ENCODE peak calls at places on chromosomes 3 and 15, in six cellular contexts. One of them, this sample, is unnamed.

GRCh38 chr3:175346573-175347356 is 487.6 kb downstream of the NAALADL2 start:
- DNase-seq in CD8-positive, alpha-beta T cell: no peak
- DNase-seq in mammary epithelial cell: peak
- DNase-seq in sigmoid colon: peak
- DNase-seq in SK-N-SH: no peak
- DNase-seq in AG04449: peak
- DNase-seq in this sample: peak

GRCh38 chr3:16069149-16069922 is 105.1 kb upstream of the GALNT15 start:
- DNase-seq in mammary epithelial cell: peak
- DNase-seq in AG04449: peak
- DNase-seq in CD8-positive, alpha-beta T cell: no peak
- DNase-seq in sigmoid colon: no peak
- DNase-seq in SK-N-SH: no peak
- DNase-seq in this sample: no peak

GRCh38 chr3:27914199-27914598 is 192.1 kb upstream of the EOMES start:
- DNase-seq in mammary epithelial cell: peak
- DNase-seq in AG04449: no peak
- DNase-seq in SK-N-SH: peak
- DNase-seq in CD8-positive, alpha-beta T cell: no peak
- DNase-seq in sigmoid colon: no peak
- DNase-seq in this sample: peak

GRCh38 chr3:816605-817004 is 276.2 kb upstream of the CNTN6 start:
- DNase-seq in AG04449: no peak
- DNase-seq in SK-N-SH: no peak
- DNase-seq in mammary epithelial cell: no peak
- DNase-seq in sigmoid colon: no peak
- DNase-seq in CD8-positive, alpha-beta T cell: no peak
- DNase-seq in this sample: no peak

GRCh38 chr3:64266065-64266874 is 41.0 kb upstream of the PRICKLE2 start:
- DNase-seq in SK-N-SH: no peak
- DNase-seq in sigmoid colon: peak
- DNase-seq in AG04449: peak
- DNase-seq in mammary epithelial cell: peak
- DNase-seq in CD8-positive, alpha-beta T cell: no peak
- DNase-seq in this sample: no peak

GRCh38 chr3:24490151-24490550 is 4.5 kb downstream of the THRB start:
- DNase-seq in CD8-positive, alpha-beta T cell: no peak
- DNase-seq in AG04449: no peak
- DNase-seq in SK-N-SH: no peak
- DNase-seq in mammary epithelial cell: no peak
- DNase-seq in sigmoid colon: no peak
- DNase-seq in this sample: no peak

GRCh38 chr3:100754563-100755334 is 45.5 kb downstream of the TFG start:
- DNase-seq in mammary epithelial cell: no peak
- DNase-seq in SK-N-SH: peak
- DNase-seq in sigmoid colon: no peak
- DNase-seq in CD8-positive, alpha-beta T cell: no peak
- DNase-seq in AG04449: no peak
- DNase-seq in this sample: no peak

GRCh38 chr3:33803252-33803651 is 4.8 kb downstream of the PDCD6IP start:
- DNase-seq in AG04449: no peak
- DNase-seq in CD8-positive, alpha-beta T cell: no peak
- DNase-seq in SK-N-SH: no peak
- DNase-seq in sigmoid colon: no peak
- DNase-seq in mammary epithelial cell: no peak
- DNase-seq in this sample: no peak

GRCh38 chr3:143283432-143284128 is 164.0 kb downstream of the CHST2 start:
- DNase-seq in sigmoid colon: no peak
- DNase-seq in mammary epithelial cell: peak
- DNase-seq in SK-N-SH: no peak
- DNase-seq in AG04449: no peak
- DNase-seq in CD8-positive, alpha-beta T cell: no peak
- DNase-seq in this sample: no peak

GRCh38 chr15:89490081-89490480 is 6.3 kb downstream of the RHCG start:
- DNase-seq in mammary epithelial cell: no peak
- DNase-seq in SK-N-SH: no peak
- DNase-seq in sigmoid colon: no peak
- DNase-seq in AG04449: no peak
- DNase-seq in CD8-positive, alpha-beta T cell: no peak
- DNase-seq in this sample: no peak

GRCh38 chr3:158771577-158771976 is 30.3 kb upstream of the MFSD1 start:
- DNase-seq in mammary epithelial cell: no peak
- DNase-seq in sigmoid colon: no peak
- DNase-seq in CD8-positive, alpha-beta T cell: no peak
- DNase-seq in AG04449: no peak
- DNase-seq in SK-N-SH: no peak
- DNase-seq in this sample: no peak

GRCh38 chr3:136152176-136152843 is 43.8 kb downstream of the MSL2 start:
- DNase-seq in SK-N-SH: no peak
- DNase-seq in sigmoid colon: no peak
- DNase-seq in AG04449: no peak
- DNase-seq in mammary epithelial cell: no peak
- DNase-seq in CD8-positive, alpha-beta T cell: no peak
- DNase-seq in this sample: no peak

GRCh38 chr3:140092883-140093536 is 158.0 kb downstream of the CLSTN2 start:
- DNase-seq in sigmoid colon: no peak
- DNase-seq in AG04449: no peak
- DNase-seq in SK-N-SH: peak
- DNase-seq in mammary epithelial cell: no peak
- DNase-seq in CD8-positive, alpha-beta T cell: no peak
- DNase-seq in this sample: no peak

GRCh38 chr3:178750639-178751038 is 214.4 kb downstream of the KCNMB2 start:
- DNase-seq in AG04449: no peak
- DNase-seq in CD8-positive, alpha-beta T cell: no peak
- DNase-seq in sigmoid colon: no peak
- DNase-seq in SK-N-SH: no peak
- DNase-seq in mammary epithelial cell: no peak
- DNase-seq in this sample: no peak

GRCh38 chr3:12316721-12317351 is 28.0 kb downstream of the PPARG start:
- DNase-seq in mammary epithelial cell: no peak
- DNase-seq in AG04449: no peak
- DNase-seq in CD8-positive, alpha-beta T cell: no peak
- DNase-seq in sigmoid colon: no peak
- DNase-seq in SK-N-SH: no peak
- DNase-seq in this sample: no peak

GRCh38 chr3:177356113-177356512 is 158.8 kb upstream of the TBL1XR1 start:
- DNase-seq in mammary epithelial cell: no peak
- DNase-seq in AG04449: no peak
- DNase-seq in SK-N-SH: no peak
- DNase-seq in CD8-positive, alpha-beta T cell: no peak
- DNase-seq in sigmoid colon: no peak
- DNase-seq in this sample: no peak

GRCh38 chr15:74382004-74382816 is 14.8 kb upstream of the CYP11A1 start:
- DNase-seq in SK-N-SH: peak
- DNase-seq in mammary epithelial cell: peak
- DNase-seq in CD8-positive, alpha-beta T cell: peak
- DNase-seq in sigmoid colon: peak
- DNase-seq in AG04449: no peak
- DNase-seq in this sample: peak

GRCh38 chr15:48324949-48325348 is 6.3 kb upstream of the DUT start:
- DNase-seq in mammary epithelial cell: no peak
- DNase-seq in AG04449: no peak
- DNase-seq in CD8-positive, alpha-beta T cell: no peak
- DNase-seq in sigmoid colon: no peak
- DNase-seq in SK-N-SH: no peak
- DNase-seq in this sample: no peak

GRCh38 chr15:47293763-47294162 is 423.5 kb upstream of the SEMA6D start:
- DNase-seq in sigmoid colon: peak
- DNase-seq in AG04449: peak
- DNase-seq in mammary epithelial cell: peak
- DNase-seq in SK-N-SH: no peak
- DNase-seq in CD8-positive, alpha-beta T cell: no peak
- DNase-seq in this sample: peak

GRCh38 chr3:7015683-7016440 is 154.9 kb downstream of the GRM7 start:
- DNase-seq in AG04449: no peak
- DNase-seq in CD8-positive, alpha-beta T cell: no peak
- DNase-seq in mammary epithelial cell: no peak
- DNase-seq in sigmoid colon: no peak
- DNase-seq in SK-N-SH: no peak
- DNase-seq in this sample: no peak

GRCh38 chr3:1087066-1087555 is 5.7 kb upstream of the CNTN6 start:
- DNase-seq in AG04449: peak
- DNase-seq in CD8-positive, alpha-beta T cell: no peak
- DNase-seq in mammary epithelial cell: peak
- DNase-seq in SK-N-SH: no peak
- DNase-seq in sigmoid colon: no peak
- DNase-seq in this sample: peak

GRCh38 chr15:56582785-56583184 is 117.8 kb upstream of the MNS1 start:
- DNase-seq in SK-N-SH: no peak
- DNase-seq in AG04449: no peak
- DNase-seq in sigmoid colon: no peak
- DNase-seq in mammary epithelial cell: peak
- DNase-seq in CD8-positive, alpha-beta T cell: no peak
- DNase-seq in this sample: no peak

GRCh38 chr15:98740963-98741362 is 92.6 kb downstream of the IGF1R start:
- DNase-seq in AG04449: no peak
- DNase-seq in sigmoid colon: no peak
- DNase-seq in mammary epithelial cell: no peak
- DNase-seq in CD8-positive, alpha-beta T cell: no peak
- DNase-seq in SK-N-SH: no peak
- DNase-seq in this sample: no peak

GRCh38 chr3:33027091-33027490 is 69.9 kb downstream of the GLB1 start:
- DNase-seq in AG04449: no peak
- DNase-seq in CD8-positive, alpha-beta T cell: no peak
- DNase-seq in sigmoid colon: no peak
- DNase-seq in mammary epithelial cell: no peak
- DNase-seq in SK-N-SH: no peak
- DNase-seq in this sample: no peak

DNA sequence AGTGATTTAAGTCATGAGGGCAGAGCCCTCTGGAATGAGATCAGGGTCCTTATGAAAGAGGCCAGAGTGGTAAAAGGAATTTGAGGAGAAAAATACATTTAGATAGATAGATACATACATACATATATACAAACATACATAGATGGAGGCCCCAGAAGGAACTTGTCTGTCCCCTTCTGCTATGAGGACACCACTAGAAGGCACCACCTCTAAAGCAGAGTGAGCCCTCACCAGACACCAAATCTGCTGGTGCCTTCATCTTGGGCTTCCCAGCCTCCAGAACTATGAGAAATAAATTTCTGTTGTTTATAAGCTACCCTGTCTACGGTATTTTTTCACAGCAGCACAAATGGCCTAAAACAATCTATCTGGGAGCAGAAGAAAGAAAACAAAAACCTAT is 7.9 kb downstream of the TBC1D2B start:
- DNase-seq in AG04449: no peak
- DNase-seq in CD8-positive, alpha-beta T cell: no peak
- DNase-seq in mammary epithelial cell: no peak
- DNase-seq in SK-N-SH: no peak
- DNase-seq in sigmoid colon: no peak
- DNase-seq in this sample: no peak
- H3K4me3 ChIP-seq in AG04449: no peak
- H3K4me3 ChIP-seq in CD8-positive, alpha-beta T cell: peak
- H3K4me3 ChIP-seq in mammary epithelial cell: no peak
- H3K4me3 ChIP-seq in SK-N-SH: no peak
- H3K4me3 ChIP-seq in sigmoid colon: no peak
- H3K4me3 ChIP-seq in this sample: no peak

GRCh38 chr3:185157347-185157746 is 4.5 kb upstream of the C3orf70 start:
- DNase-seq in sigmoid colon: no peak
- DNase-seq in mammary epithelial cell: no peak
- DNase-seq in SK-N-SH: no peak
- DNase-seq in CD8-positive, alpha-beta T cell: no peak
- DNase-seq in AG04449: no peak
- DNase-seq in this sample: no peak

GRCh38 chr3:185161761-185162160 is 8.9 kb upstream of the C3orf70 start:
- DNase-seq in SK-N-SH: no peak
- DNase-seq in mammary epithelial cell: no peak
- DNase-seq in AG04449: no peak
- DNase-seq in sigmoid colon: no peak
- DNase-seq in CD8-positive, alpha-beta T cell: no peak
- DNase-seq in this sample: no peak

GRCh38 chr3:185164428-185165217 is 11.8 kb upstream of the C3orf70 start:
- DNase-seq in SK-N-SH: no peak
- DNase-seq in CD8-positive, alpha-beta T cell: no peak
- DNase-seq in sigmoid colon: no peak
- DNase-seq in mammary epithelial cell: no peak
- DNase-seq in AG04449: no peak
- DNase-seq in this sample: no peak

GRCh38 chr3:185162634-185163033 is 9.8 kb upstream of the C3orf70 start:
- DNase-seq in mammary epithelial cell: no peak
- DNase-seq in SK-N-SH: no peak
- DNase-seq in CD8-positive, alpha-beta T cell: no peak
- DNase-seq in sigmoid colon: no peak
- DNase-seq in AG04449: no peak
- DNase-seq in this sample: no peak
- TF ChIP-seq CTCF in mammary epithelial cell: no peak
- TF ChIP-seq CTCF in SK-N-SH: no peak
- TF ChIP-seq CTCF in CD8-positive, alpha-beta T cell: no peak
- TF ChIP-seq CTCF in sigmoid colon: no peak
- TF ChIP-seq CTCF in AG04449: no peak
- TF ChIP-seq CTCF in this sample: no peak

GRCh38 chr3:97686258-97686657 is 78.3 kb upstream of the ARL6 start:
- DNase-seq in CD8-positive, alpha-beta T cell: no peak
- DNase-seq in mammary epithelial cell: no peak
- DNase-seq in SK-N-SH: no peak
- DNase-seq in sigmoid colon: no peak
- DNase-seq in AG04449: no peak
- DNase-seq in this sample: no peak

GRCh38 chr3:97680210-97680609 is 84.3 kb upstream of the ARL6 start:
- DNase-seq in SK-N-SH: no peak
- DNase-seq in AG04449: no peak
- DNase-seq in CD8-positive, alpha-beta T cell: no peak
- DNase-seq in sigmoid colon: no peak
- DNase-seq in mammary epithelial cell: peak
- DNase-seq in this sample: no peak

GRCh38 chr3:97687734-97688133 is 76.8 kb upstream of the ARL6 start:
- DNase-seq in sigmoid colon: no peak
- DNase-seq in AG04449: no peak
- DNase-seq in SK-N-SH: no peak
- DNase-seq in CD8-positive, alpha-beta T cell: no peak
- DNase-seq in mammary epithelial cell: peak
- DNase-seq in this sample: no peak

GRCh38 chr3:97680696-97681095 is 83.9 kb upstream of the ARL6 start:
- DNase-seq in mammary epithelial cell: no peak
- DNase-seq in sigmoid colon: no peak
- DNase-seq in CD8-positive, alpha-beta T cell: no peak
- DNase-seq in SK-N-SH: no peak
- DNase-seq in AG04449: no peak
- DNase-seq in this sample: no peak

GRCh38 chr3:97684490-97684889 is 80.1 kb upstream of the ARL6 start:
- DNase-seq in mammary epithelial cell: peak
- DNase-seq in sigmoid colon: no peak
- DNase-seq in SK-N-SH: no peak
- DNase-seq in CD8-positive, alpha-beta T cell: no peak
- DNase-seq in AG04449: no peak
- DNase-seq in this sample: no peak
- H3K4me3 ChIP-seq in mammary epithelial cell: no peak
- H3K4me3 ChIP-seq in sigmoid colon: no peak
- H3K4me3 ChIP-seq in SK-N-SH: no peak
- H3K4me3 ChIP-seq in CD8-positive, alpha-beta T cell: no peak
- H3K4me3 ChIP-seq in AG04449: no peak
- H3K4me3 ChIP-seq in this sample: no peak

GRCh38 chr3:122239112-122239511 is 55.6 kb downstream of the CASR start:
- DNase-seq in mammary epithelial cell: no peak
- DNase-seq in AG04449: no peak
- DNase-seq in sigmoid colon: no peak
- DNase-seq in CD8-positive, alpha-beta T cell: no peak
- DNase-seq in SK-N-SH: no peak
- DNase-seq in this sample: no peak
- TF ChIP-seq CTCF in mammary epithelial cell: no peak
- TF ChIP-seq CTCF in AG04449: no peak
- TF ChIP-seq CTCF in sigmoid colon: no peak
- TF ChIP-seq CTCF in CD8-positive, alpha-beta T cell: no peak
- TF ChIP-seq CTCF in SK-N-SH: no peak
- TF ChIP-seq CTCF in this sample: no peak

GRCh38 chr3:171977426-171977825 is 62.0 kb upstream of the FNDC3B start:
- DNase-seq in mammary epithelial cell: no peak
- DNase-seq in AG04449: no peak
- DNase-seq in sigmoid colon: no peak
- DNase-seq in SK-N-SH: no peak
- DNase-seq in CD8-positive, alpha-beta T cell: no peak
- DNase-seq in this sample: no peak
- H3K4me3 ChIP-seq in mammary epithelial cell: no peak
- H3K4me3 ChIP-seq in AG04449: no peak
- H3K4me3 ChIP-seq in sigmoid colon: no peak
- H3K4me3 ChIP-seq in SK-N-SH: no peak
- H3K4me3 ChIP-seq in CD8-positive, alpha-beta T cell: no peak
- H3K4me3 ChIP-seq in this sample: no peak